ENCODE peak calls at places on chromosomes 13 and 19, in six cellular contexts. B, F, U, P, V and D are unnamed samples.

GRCh38 chr19:29855771-29856510 is 44.1 kb downstream of the CCNE1 start:
- DNase-seq in B (peak; percentile 3), P (no peak), F (no peak), V (no peak), U (no peak), D (no peak)

GRCh38 chr19:52991484-52991883 is 22.2 kb upstream of the ERVV-1 start:
- DNase-seq in V (no peak), U (peak; percentile 87), B (no peak), F (peak; percentile 40), P (no peak), D (no peak)

GRCh38 chr19:3075605-3076431 is 13.5 kb upstream of the TLE5 start:
- DNase-seq in B (peak; percentile 79), V (peak; percentile 67), U (no peak), F (no peak), P (peak; percentile 77), D (no peak)

GRCh38 chr13:44734204-44734707 is 158.1 kb upstream of the TSC22D1 start:
- DNase-seq in P (no peak), V (no peak), U (peak; percentile 79), B (peak; percentile 93), F (peak; percentile 11), D (no peak)

GRCh38 chr13:72437458-72437857 is 290.0 kb downstream of the MZT1 start:
- DNase-seq in U (peak; percentile 87), F (peak; percentile 55), V (no peak), P (no peak), B (no peak), D (peak; percentile 36)

GRCh38 chr19:3057275-3057714 is 5.0 kb downstream of the TLE5 start:
- DNase-seq in B (peak; percentile 97), P (no peak), F (no peak), V (peak; percentile 51), U (no peak), D (no peak)

GRCh38 chr19:1470864-1471513 is 8.0 kb downstream of the C19orf25 start:
- DNase-seq in F (no peak), V (peak; percentile 84), B (peak; percentile 56), P (no peak), U (no peak), D (no peak)

GRCh38 chr19:2550431-2551171 is 74.7 kb downstream of the GADD45B start:
- DNase-seq in F (no peak), U (no peak), P (no peak), B (peak; percentile 90), V (peak; percentile 47), D (no peak)

GRCh38 chr19:50858896-50859295 is 4.2 kb downstream of the KLK3 start:
- DNase-seq in V (peak; percentile 82), F (no peak), U (no peak), P (no peak), B (no peak), D (no peak)

GRCh38 chr19:5534787-5535586 is 32.8 kb downstream of the TINCR start:
- DNase-seq in B (no peak), V (peak; percentile 57), U (no peak), F (no peak), P (no peak), D (no peak)

GRCh38 chr13:73060251-73061160 is 1.7 kb downstream of the KLF5 start:
- DNase-seq in U (peak; percentile 73), P (no peak), B (peak; percentile 61), V (no peak), F (peak; percentile 64), D (no peak)

GRCh38 chr19:54949412-54949811 is 2.1 kb upstream of the NLRP7 start:
- DNase-seq in B (no peak), V (no peak), P (no peak), F (no peak), U (no peak), D (no peak)

GRCh38 chr19:4713384-4713951 is 10.2 kb downstream of the DPP9 start:
- DNase-seq in B (peak; percentile 98), V (no peak), P (no peak), F (peak; percentile 96), U (peak; percentile 99), D (peak; percentile 97)

GRCh38 chr13:44514278-44514677 is 61.9 kb downstream of the TSC22D1 start:
- DNase-seq in U (no peak), F (no peak), B (no peak), P (no peak), V (no peak), D (no peak)

GRCh38 chr19:42111384-42111783 is 20.9 kb downstream of the POU2F2 start:
- DNase-seq in V (no peak), F (peak; percentile 42), P (no peak), B (no peak), U (peak; percentile 96), D (peak; percentile 14)

GRCh38 chr13:80341771-80342271 is 895 bp upstream of the SPRY2 start:
- DNase-seq in V (peak; percentile 53), U (peak; percentile 34), F (peak; percentile 40), B (peak; percentile 68), P (no peak), D (no peak)

GRCh38 chr19:34639491-34640085 is 37.4 kb downstream of the SCGB2B2 start:
- DNase-seq in B (no peak), F (peak; percentile 11), P (peak; percentile 50), V (peak; percentile 61), U (peak; percentile 26), D (peak; percentile 8)

DNA sequence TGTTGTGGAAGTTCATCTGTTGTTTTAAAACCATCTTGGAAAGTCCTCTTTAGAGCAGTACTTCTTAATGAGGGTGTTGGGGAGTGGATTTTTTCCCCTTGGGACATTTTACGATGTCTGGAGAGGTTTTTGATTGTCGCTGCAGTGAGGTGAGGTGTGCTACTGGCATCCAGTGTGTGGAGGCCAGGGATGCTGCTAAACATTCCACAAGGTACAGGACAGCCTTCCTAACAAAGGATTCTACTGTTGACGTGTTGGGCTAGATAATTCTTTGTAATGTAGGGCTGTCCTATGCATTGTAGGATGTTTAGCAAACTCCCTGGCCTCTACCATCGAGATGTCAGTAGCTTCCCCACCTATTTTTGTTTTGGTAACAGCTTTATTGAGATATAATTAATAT is 33.3 kb downstream of the NAA16 start:
- DNase-seq in F (no peak), B (no peak), P (no peak), U (no peak), V (no peak), D (no peak)
- H3K27ac ChIP-seq in F (no peak overlapping the region), B (no peak overlapping the region), P (no peak overlapping the region), U (no peak overlapping the region), V (no peak overlapping the region), D (no peak overlapping the region)

GRCh38 chr19:10763828-10764339 is 46.0 kb downstream of the DNM2 start:
- DNase-seq in V (no peak), U (no peak), B (no peak), F (no peak), P (no peak), D (no peak)

GRCh38 chr19:10763399-10763798 is 45.5 kb downstream of the DNM2 start:
- DNase-seq in P (no peak), F (no peak), U (no peak), B (no peak), V (no peak), D (no peak)

GRCh38 chr19:10760268-10760944 is 42.5 kb downstream of the DNM2 start:
- DNase-seq in P (peak; percentile 21), U (no peak), B (no peak), F (no peak), V (no peak), D (no peak)

GRCh38 chr19:10762656-10763055 is 44.8 kb downstream of the DNM2 start:
- DNase-seq in V (no peak), F (no peak), B (no peak), P (peak; percentile 46), U (no peak), D (no peak)

GRCh38 chr19:10761443-10762242 is 43.8 kb downstream of the DNM2 start:
- DNase-seq in B (no peak), U (no peak), P (no peak), V (peak; percentile 58), F (no peak), D (no peak)
- H3K27ac ChIP-seq in B (no peak overlapping the region), U (no peak overlapping the region), P (peak overlapping the region; percentile 66), V (no peak overlapping the region), F (no peak overlapping the region), D (peak overlapping the region; percentile 15)

GRCh38 chr19:18474366-18474887 is 36.5 kb upstream of the ISYNA1 start:
- DNase-seq in U (no peak), B (peak; percentile 44), P (no peak), V (no peak), F (no peak), D (no peak)
- H3K27ac ChIP-seq in U (no peak overlapping the region), B (peak overlapping the region; percentile 25), P (peak overlapping the region; percentile 43), V (no peak overlapping the region), F (no peak overlapping the region), D (no peak overlapping the region)

GRCh38 chr13:31756346-31756745 is 17.0 kb downstream of the RXFP2 start:
- DNase-seq in F (peak; percentile 91), U (peak; percentile 55), V (no peak), B (no peak), P (no peak), D (no peak)

GRCh38 chr13:31755211-31755610 is 15.9 kb downstream of the RXFP2 start:
- DNase-seq in F (no peak), B (no peak), V (no peak), U (no peak), P (no peak), D (no peak)

GRCh38 chr13:31749929-31750328 is 10.6 kb downstream of the RXFP2 start:
- DNase-seq in V (no peak), U (peak; percentile 72), B (no peak), F (peak; percentile 91), P (no peak), D (no peak)

DNA sequence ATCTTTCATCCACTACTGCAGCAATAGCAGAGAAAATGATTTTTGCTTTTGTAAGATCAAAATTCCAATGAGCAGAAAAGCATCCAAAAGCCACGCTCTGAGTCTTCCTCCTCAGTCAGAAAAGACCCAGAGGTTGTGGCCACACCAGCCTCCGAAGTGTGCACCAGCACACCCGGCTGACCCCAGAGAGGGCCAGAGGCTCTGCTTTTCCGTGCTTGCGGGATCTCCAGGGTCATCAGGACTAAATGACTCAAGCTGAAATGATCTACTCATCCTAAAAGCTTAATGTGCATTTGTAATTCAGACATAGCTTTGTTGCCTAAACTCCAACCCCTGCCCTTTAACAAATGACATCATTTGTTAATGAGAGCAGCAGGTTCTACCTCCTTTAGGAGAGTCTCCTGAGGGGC is 16.5 kb downstream of the RXFP2 start:
- DNase-seq in P (no peak), B (no peak), F (peak; percentile 75), V (no peak), U (no peak), D (no peak)
- H3K27ac ChIP-seq in P (no peak overlapping the region), B (no peak overlapping the region), F (peak overlapping the region; percentile 95), V (no peak overlapping the region), U (no peak overlapping the region), D (no peak overlapping the region)

GRCh38 chr13:60851378-60851777 is 454.4 kb downstream of the TDRD3 start:
- DNase-seq in F (no peak), P (no peak), U (no peak), B (no peak), V (no peak), D (no peak)

GRCh38 chr13:60857698-60858097 is 460.7 kb downstream of the TDRD3 start:
- DNase-seq in B (no peak), V (no peak), F (no peak), P (no peak), U (no peak), D (no peak)

GRCh38 chr13:60852886-60853285 is 455.9 kb downstream of the TDRD3 start:
- DNase-seq in B (no peak), P (no peak), V (no peak), U (no peak), F (no peak), D (no peak)
- H3K27ac ChIP-seq in B (no peak overlapping the region), P (no peak overlapping the region), V (no peak overlapping the region), U (no peak overlapping the region), F (no peak overlapping the region), D (no peak overlapping the region)